ENCODE peak calls at places on chromosomes 12 and 14, in seven cellular contexts. R is hepatic stellate cell; Y is NB4; F is progenitor cell of endocrine pancreas; H is AG08395; X is CD4-positive, alpha-beta T cell; B is fibroblast of lung. L is an unnamed sample.

GRCh38 chr12:62250671-62251608 is 9.3 kb upstream of the USP15 start:
- DNase-seq in R (no peak), Y (peak; percentile 58), F (no peak), H (peak; percentile 7), X (no peak), B (peak; percentile 43), L (no peak)

GRCh38 chr14:37406095-37406494 is 189.0 kb downstream of the FOXA1 start:
- DNase-seq in R (no peak), Y (no peak), F (no peak), H (no peak), X (no peak), B (no peak), L (no peak)

GRCh38 chr12:9039397-9039977 is 50.1 kb downstream of the KLRG1 start:
- DNase-seq in R (peak; percentile 66), Y (peak; percentile 50), F (no peak), H (peak; percentile 75), X (no peak), B (peak; percentile 59), L (no peak)

GRCh38 chr14:99601301-99601945 is 2.6 kb downstream of the CCDC85C start:
- DNase-seq in R (no peak), Y (no peak), F (no peak), H (no peak), X (no peak), B (no peak), L (no peak)

GRCh38 chr12:50637870-50638481 is 125.9 kb upstream of the ATF1 start:
- DNase-seq in R (peak; percentile 40), Y (peak; percentile 64), F (no peak), H (peak; percentile 62), X (no peak), B (peak; percentile 78), L (no peak)

GRCh38 chr14:78446807-78447206 is 276.6 kb downstream of the NRXN3 start:
- DNase-seq in R (no peak), Y (peak; percentile 20), F (peak; percentile 12), H (no peak), X (no peak), B (no peak), L (no peak)

GRCh38 chr14:23528555-23528954 is 23.0 kb downstream of the ZFHX2 start:
- DNase-seq in R (peak; percentile 32), Y (no peak), F (no peak), H (no peak), X (no peak), B (no peak), L (no peak)

GRCh38 chr12:112848338-112848715 is 56.8 kb downstream of the RPH3A start:
- DNase-seq in R (no peak), Y (no peak), F (no peak), H (no peak), X (no peak), B (no peak), L (no peak)

GRCh38 chr12:92533280-92533890 is 169.4 kb upstream of the PLEKHG7 start:
- DNase-seq in R (no peak), Y (peak; percentile 51), F (no peak), H (no peak), X (no peak), B (peak; percentile 45), L (no peak)

GRCh38 chr12:108589028-108589839 is 8.7 kb downstream of the TMEM119 start:
- DNase-seq in R (no peak), Y (peak; percentile 36), F (no peak), H (no peak), X (no peak), B (peak; percentile 74), L (no peak)

GRCh38 chr14:100534528-100535286 is 52.5 kb downstream of the BEGAIN start:
- DNase-seq in R (no peak), Y (peak; percentile 92), F (no peak), H (no peak), X (no peak), B (no peak), L (no peak)

GRCh38 chr12:98399532-98399931 is 115.9 kb upstream of the TMPO start:
- DNase-seq in R (peak; percentile 39), Y (peak; percentile 94), F (no peak), H (peak; percentile 65), X (peak; percentile 20), B (peak; percentile 63), L (peak; percentile 42)

GRCh38 chr14:100610511-100611217 is 23.4 kb upstream of the BEGAIN start:
- DNase-seq in R (no peak), Y (no peak), F (no peak), H (no peak), X (no peak), B (no peak), L (no peak)

GRCh38 chr12:40107803-40108620 is 2.1 kb upstream of the SLC2A13 start:
- DNase-seq in R (no peak), Y (no peak), F (no peak), H (no peak), X (no peak), B (no peak), L (peak; percentile 5)

GRCh38 chr12:115885040-115885439 is 392.5 kb downstream of the MED13L start:
- DNase-seq in R (no peak), Y (no peak), F (no peak), H (no peak), X (no peak), B (no peak), L (no peak)

GRCh38 chr12:67617619-67618018 is 30.9 kb upstream of the DYRK2 start:
- DNase-seq in R (no peak), Y (no peak), F (no peak), H (no peak), X (no peak), B (no peak), L (no peak)

GRCh38 chr12:110340706-110341105 is 59.7 kb downstream of the ATP2A2 start:
- DNase-seq in R (no peak), Y (no peak), F (no peak), H (no peak), X (no peak), B (no peak), L (no peak)

GRCh38 chr12:53044896-53045571 is 4.8 kb upstream of the TNS2 start:
- DNase-seq in R (no peak), Y (no peak), F (no peak), H (no peak), X (no peak), B (no peak), L (no peak)

GRCh38 chr12:31922341-31923062 is 36.7 kb upstream of the RESF1 start:
- DNase-seq in R (no peak), Y (peak; percentile 47), F (no peak), H (no peak), X (no peak), B (peak; percentile 19), L (no peak)

GRCh38 chr12:24414421-24414820 is 465.0 kb upstream of the SOX5 start:
- DNase-seq in R (no peak), Y (no peak), F (no peak), H (no peak), X (no peak), B (no peak), L (no peak)

GRCh38 chr12:30417697-30418231 is 277.9 kb downstream of the IPO8 start:
- DNase-seq in R (peak; percentile 22), Y (no peak), F (no peak), H (peak; percentile 86), X (no peak), B (peak; percentile 85), L (no peak)

GRCh38 chr12:51441583-51441982 is 17.0 kb downstream of the SLC4A8 start:
- DNase-seq in R (peak; percentile 52), Y (no peak), F (no peak), H (peak; percentile 58), X (no peak), B (peak; percentile 81), L (no peak)

GRCh38 chr14:68952544-68953535 is 26.3 kb downstream of the ACTN1 start:
- DNase-seq in R (no peak), Y (no peak), F (no peak), H (peak; percentile 43), X (no peak), B (peak; percentile 98), L (no peak)

GRCh38 chr12:100795193-100796179 is 910 bp downstream of the ANO4 start:
- DNase-seq in R (no peak), Y (no peak), F (no peak), H (no peak), X (no peak), B (no peak), L (no peak)

GRCh38 chr14:50091240-50091914 is 25.0 kb downstream of the VCPKMT start:
- DNase-seq in R (no peak), Y (no peak), F (no peak), H (no peak), X (no peak), B (no peak), L (no peak)

GRCh38 chr14:64137657-64138290 is 156.4 kb downstream of the ESR2 start:
- DNase-seq in R (peak; percentile 9), Y (peak; percentile 26), F (no peak), H (no peak), X (no peak), B (peak; percentile 47), L (no peak)

GRCh38 chr12:45273717-45274271 is 57.9 kb downstream of the ANO6 start:
- DNase-seq in R (peak; percentile 75), Y (no peak), F (no peak), H (peak; percentile 95), X (no peak), B (peak; percentile 89), L (no peak)